ENCODE peak calls at places on chromosomes 4 and X, in nine cellular contexts. M, E, D, H, K, R, A, J and G are unnamed samples. For H3K4me1 and H3K27me3, the result is how much of the 10 kb centered on the place peaks cover.

GRCh38 chr4:172649143-172649542 is 519.5 kb upstream of the GALNT7 start:
- DNase-seq in M (no peak), E (no peak), D (no peak), H (no peak), K (no peak), R (no peak), A (no peak), J (no peak), G (no peak)

GRCh38 chrX:132648870-132649269 is 160.0 kb upstream of the MBNL3 start:
- DNase-seq in M (no peak), E (no peak), D (no peak), H (no peak), K (no peak), R (no peak), A (no peak), J (no peak), G (no peak)

GRCh38 chr4:38993683-38994082 is 38.5 kb downstream of the TMEM156 start:
- DNase-seq in M (no peak), E (no peak), D (no peak), H (no peak), K (no peak), R (no peak), A (no peak), J (no peak), G (no peak)

GRCh38 chrX:123736333-123736921 is 3.6 kb upstream of the THOC2 start:
- DNase-seq in M (no peak), E (no peak), D (no peak), H (no peak), K (no peak), R (no peak), A (no peak), J (no peak), G (no peak)

GRCh38 chr4:174278467-174278866 is 5.0 kb downstream of the FBXO8 start:
- DNase-seq in M (no peak), E (no peak), D (no peak), H (no peak), K (no peak), R (no peak), A (no peak), J (no peak), G (no peak)

GRCh38 chrX:49029876-49030275 is 13.3 kb downstream of the TFE3 start:
- DNase-seq in M (no peak), E (peak), D (no peak), H (no peak), K (peak), R (no peak), A (no peak), J (no peak), G (no peak)

GRCh38 chr4:1215347-1216075 is 33.4 kb downstream of the CTBP1 start:
- DNase-seq in M (no peak), E (no peak), D (no peak), H (peak), K (no peak), R (no peak), A (no peak), J (no peak), G (no peak)

GRCh38 chr4:47668810-47669408 is 169.0 kb downstream of the CORIN start:
- DNase-seq in M (no peak), E (no peak), D (no peak), H (no peak), K (no peak), R (peak), A (no peak), J (peak), G (no peak)

GRCh38 chr4:38676986-38677385 is 13.0 kb downstream of the KLF3 start:
- DNase-seq in M (no peak), E (no peak), D (no peak), H (no peak), K (no peak), R (no peak), A (no peak), J (no peak), G (no peak)

GRCh38 chrX:120274145-120274544 is 23.5 kb downstream of the ZBTB33 start:
- DNase-seq in M (no peak), E (no peak), D (no peak), H (no peak), K (no peak), R (no peak), A (no peak), J (no peak), G (no peak)

GRCh38 chr4:44257461-44257860 is 191.1 kb downstream of the KCTD8 start:
- DNase-seq in M (no peak), E (no peak), D (no peak), H (peak), K (no peak), R (no peak), A (no peak), J (no peak), G (no peak)

GRCh38 chrX:117990438-117990837 is 126.2 kb downstream of the KLHL13 start:
- DNase-seq in M (no peak), E (no peak), D (no peak), H (no peak), K (no peak), R (no peak), A (no peak), J (no peak), G (no peak)

GRCh38 chr4:180630012-180630411 is 1613.2 kb upstream of the TENM3 start:
- DNase-seq in M (no peak), E (no peak), D (no peak), H (no peak), K (no peak), R (no peak), A (no peak), J (no peak), G (no peak)

GRCh38 chr4:83109480-83110221 is 4.9 kb downstream of the PLAC8 start:
- DNase-seq in M (no peak), E (peak), D (peak), H (peak), K (no peak), R (peak), A (peak), J (peak), G (no peak)

GRCh38 chr4:54423066-54423465 is 194.0 kb downstream of the PDGFRA start:
- DNase-seq in M (no peak), E (no peak), D (no peak), H (no peak), K (no peak), R (no peak), A (no peak), J (no peak), G (no peak)

GRCh38 chr4:126701756-126702155 is 931.0 kb upstream of the INTU start:
- DNase-seq in M (no peak), E (no peak), D (peak), H (peak), K (no peak), R (no peak), A (no peak), J (no peak), G (no peak)

GRCh38 chrX:71181558-71181909 is 36.9 kb downstream of the NLGN3 start:
- DNase-seq in M (no peak), E (peak), D (no peak), H (peak), K (no peak), R (peak), A (no peak), J (no peak), G (no peak)

GRCh38 chr4:10106421-10107039 is 10.1 kb downstream of the WDR1 start:
- DNase-seq in M (peak), E (no peak), D (no peak), H (peak), K (peak), R (peak), A (peak), J (no peak), G (peak)

GRCh38 chrX:53290441-53291041 is 9.2 kb upstream of the IQSEC2 start:
- DNase-seq in M (no peak), E (no peak), D (no peak), H (no peak), K (no peak), R (no peak), A (no peak), J (no peak), G (no peak)

GRCh38 chrX:109749207-109749606 is 16.1 kb upstream of the ACSL4 start:
- DNase-seq in M (no peak), E (no peak), D (no peak), H (no peak), K (no peak), R (no peak), A (no peak), J (no peak), G (no peak)

GRCh38 chr4:121200795-121201472 is 36.8 kb upstream of the TNIP3 start:
- DNase-seq in M (no peak), E (no peak), D (no peak), H (no peak), K (no peak), R (no peak), A (no peak), J (no peak), G (no peak)

GRCh38 chrX:42290608-42291007 is 367.3 kb upstream of the CASK start:
- DNase-seq in M (no peak), E (no peak), D (no peak), H (no peak), K (no peak), R (no peak), A (no peak), J (no peak), G (no peak)

GRCh38 chr4:185682236-185682635 is 129.8 kb downstream of the SORBS2 start:
- DNase-seq in M (no peak), E (no peak), D (no peak), H (no peak), K (no peak), R (no peak), A (no peak), J (no peak), G (no peak)

GRCh38 chrX:119726900-119727555 is 31.4 kb upstream of the SOWAHD start:
- DNase-seq in M (no peak), E (no peak), D (no peak), H (no peak), K (no peak), R (no peak), A (no peak), J (peak), G (no peak)

GRCh38 chr4:170339522-170339921 is 249.8 kb upstream of the AADAT start:
- DNase-seq in M (no peak), E (no peak), D (no peak), H (no peak), K (no peak), R (no peak), A (no peak), J (no peak), G (no peak)

GRCh38 chrX:139081965-139082364 is 370.4 kb upstream of the FGF13 start:
- DNase-seq in M (no peak), E (no peak), D (no peak), H (no peak), K (no peak), R (no peak), A (no peak), J (no peak), G (no peak)

GRCh38 chrX:97238632-97239031 is 354.9 kb downstream of the RPA4 start:
- DNase-seq in M (no peak), E (no peak), D (no peak), H (no peak), K (no peak), R (no peak), A (no peak), J (no peak), G (no peak)

GRCh38 chr4:159855731-159856130 is 752.9 kb downstream of the RAPGEF2 start:
- DNase-seq in M (no peak), E (no peak), D (no peak), H (no peak), K (no peak), R (no peak), A (no peak), J (no peak), G (no peak)

GRCh38 chr4:168710353-168710946 is 213.6 kb downstream of the PALLD start:
- DNase-seq in M (no peak), E (no peak), D (no peak), H (peak), K (no peak), R (peak), A (no peak), J (no peak), G (no peak)

GRCh38 chr4:169246957-169247396 is 23.8 kb downstream of the SH3RF1 start:
- DNase-seq in M (no peak), E (no peak), D (no peak), H (no peak), K (no peak), R (no peak), A (no peak), J (no peak), G (no peak)

GRCh38 chr4:4492161-4492847 is 49.5 kb downstream of the STX18 start:
- DNase-seq in M (no peak), E (no peak), D (no peak), H (no peak), K (no peak), R (no peak), A (no peak), J (no peak), G (no peak)

GRCh38 chr4:98939892-98940298 is 11.0 kb upstream of the EIF4E start:
- DNase-seq in M (no peak), E (peak), D (no peak), H (no peak), K (no peak), R (no peak), A (no peak), J (peak), G (no peak)

GRCh38 chrX:44873415-44874270 is 655 bp downstream of the KDM6A start:
- DNase-seq in M (peak), E (no peak), D (peak), H (peak), K (no peak), R (peak), A (peak), J (peak), G (peak)

GRCh38 chr4:112312610-112313239 is 15.6 kb downstream of the ALPK1 start:
- DNase-seq in M (no peak), E (no peak), D (no peak), H (no peak), K (no peak), R (no peak), A (no peak), J (no peak), G (no peak)

GRCh38 chr4:174490356-174490969 is 31.8 kb downstream of the HPGD start:
- DNase-seq in M (no peak), E (no peak), D (no peak), H (no peak), K (no peak), R (no peak), A (no peak), J (no peak), G (no peak)

GRCh38 chr4:15513545-15513944 is 43.9 kb downstream of the CC2D2A start:
- DNase-seq in M (no peak), E (no peak), D (no peak), H (no peak), K (no peak), R (no peak), A (no peak), J (no peak), G (no peak)

GRCh38 chrX:1587161-1587560 is 4.2 kb upstream of the AKAP17A start:
- DNase-seq in M (no peak), E (no peak), D (no peak), H (no peak), K (no peak), R (no peak), A (no peak), J (no peak), G (no peak)

GRCh38 chr4:53321151-53321987 is 44.5 kb downstream of the SCFD2 start:
- DNase-seq in M (no peak), E (no peak), D (no peak), H (no peak), K (no peak), R (no peak), A (no peak), J (no peak), G (no peak)

GRCh38 chr4:109079731-109080130 is 222.7 kb downstream of the COL25A1 start:
- DNase-seq in M (no peak), E (no peak), D (no peak), H (no peak), K (no peak), R (no peak), A (no peak), J (no peak), G (no peak)

GRCh38 chr4:187606581-187606980 is 389.0 kb upstream of the ZFP42 start:
- DNase-seq in M (no peak), E (peak), D (no peak), H (no peak), K (no peak), R (peak), A (no peak), J (peak), G (peak)

GRCh38 chrX:13123247-13123856 is 78.9 kb upstream of the FAM9C start:
- DNase-seq in M (no peak), E (no peak), D (no peak), H (no peak), K (no peak), R (no peak), A (no peak), J (no peak), G (no peak)

GRCh38 chrX:13126785-13127184 is 82.4 kb upstream of the FAM9C start:
- DNase-seq in M (no peak), E (no peak), D (no peak), H (no peak), K (no peak), R (no peak), A (no peak), J (no peak), G (no peak)

GRCh38 chrX:13123857-13124345 is 79.5 kb upstream of the FAM9C start:
- DNase-seq in M (no peak), E (no peak), D (no peak), H (peak), K (no peak), R (no peak), A (no peak), J (peak), G (no peak)

GRCh38 chrX:13128104-13128503 is 83.7 kb upstream of the FAM9C start:
- DNase-seq in M (no peak), E (no peak), D (no peak), H (no peak), K (no peak), R (no peak), A (no peak), J (no peak), G (no peak)

GRCh38 chrX:13125188-13125587 is 80.8 kb upstream of the FAM9C start:
- DNase-seq in M (no peak), E (no peak), D (no peak), H (no peak), K (no peak), R (no peak), A (no peak), J (no peak), G (no peak)
- H3K27ac ChIP-seq in M (peak), E (no peak), D (no peak), H (peak), K (no peak), R (no peak), A (no peak), J (no peak), G (peak)

DNA sequence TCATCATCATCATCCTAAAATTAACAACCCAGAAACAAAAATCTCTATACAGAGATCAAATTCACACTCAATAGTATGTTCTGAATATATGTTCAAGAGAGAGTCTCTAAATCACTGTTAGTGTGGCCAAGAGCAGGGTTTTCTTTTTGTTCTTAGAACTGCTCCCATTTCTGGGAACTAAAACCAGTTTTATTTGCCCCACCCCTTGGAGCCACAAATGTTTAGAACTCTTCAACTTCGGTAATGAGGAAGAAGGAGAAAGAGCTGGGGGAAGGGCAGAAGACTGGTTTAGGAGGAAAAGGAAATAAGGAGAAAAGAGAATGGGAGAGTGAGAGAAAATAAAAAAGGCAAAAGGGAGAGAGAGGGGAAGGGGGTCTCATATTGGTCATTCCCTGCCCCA is 32.3 kb downstream of the CYBB start:
- DNase-seq in M (no peak), E (no peak), D (no peak), H (no peak), K (no peak), R (no peak), A (no peak), J (no peak), G (no peak)
- H3K4me1 ChIP-seq in M (under half), E (under half), D (under half), H (under half), K (under half), R (under half), A (under half), J (under half), G (under half)

DNA sequence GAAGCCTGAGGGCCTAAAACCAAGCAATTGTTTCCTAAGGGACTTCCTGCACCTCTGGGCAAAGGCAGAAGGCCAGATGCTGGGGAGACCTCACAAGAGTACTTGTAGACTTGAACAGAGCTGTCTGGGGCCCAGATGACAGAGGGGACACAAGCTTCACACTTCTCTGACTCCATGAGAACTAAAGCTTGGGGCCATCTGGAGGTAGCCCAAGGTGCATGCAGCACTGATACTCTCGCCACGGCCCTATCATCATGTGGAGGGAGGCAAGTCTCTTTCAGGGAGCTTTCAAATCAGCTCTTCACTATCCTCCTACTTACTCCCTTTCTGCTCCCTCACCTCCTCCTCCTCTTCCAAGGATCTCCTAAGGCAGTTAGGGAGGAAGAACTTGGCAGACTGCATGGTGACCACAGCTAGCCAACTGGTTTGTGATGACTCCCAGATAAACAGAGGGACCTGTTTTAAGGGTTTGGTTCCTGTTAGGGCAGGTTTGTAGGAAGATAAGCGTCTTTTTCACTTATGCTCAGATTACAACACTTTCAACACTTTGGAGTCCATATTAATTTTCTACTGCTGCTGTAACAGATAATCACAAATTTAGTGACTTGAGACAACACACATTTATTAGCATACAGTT is 23.8 kb downstream of the MSL3 start:
- DNase-seq in M (no peak), E (no peak), D (no peak), H (no peak), K (no peak), R (no peak), A (no peak), J (no peak), G (no peak)
- H3K27me3 ChIP-seq in M (under half), E (under half), D (under half), H (under half), K (under half), R (under half), A (under half), J (under half), G (under half)

GRCh38 chr4:138788857-138789256 is 226.7 kb upstream of the NOCT start:
- DNase-seq in M (no peak), E (no peak), D (no peak), H (no peak), K (no peak), R (no peak), A (no peak), J (no peak), G (no peak)
- H3K27ac ChIP-seq in M (no peak), E (no peak), D (no peak), H (no peak), K (no peak), R (no peak), A (no peak), J (no peak), G (no peak)

DNA sequence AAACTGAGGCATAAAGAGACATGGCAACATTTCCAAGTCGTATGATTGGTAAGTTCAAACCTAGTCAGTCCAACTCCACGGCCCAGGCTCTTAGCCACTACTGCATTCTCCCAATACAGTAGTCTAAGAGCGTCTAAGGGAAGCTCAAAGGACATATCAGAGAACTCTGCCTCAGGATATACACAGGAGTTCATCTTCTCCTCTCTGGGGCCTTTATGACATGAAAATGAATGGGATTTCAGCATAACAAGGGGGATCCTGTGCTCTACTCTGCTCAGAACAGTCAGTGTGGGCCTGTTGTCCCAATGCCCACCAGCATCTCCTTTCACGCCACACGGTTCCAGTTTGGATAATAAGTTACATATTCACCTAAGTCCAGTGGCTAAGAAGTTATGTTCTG is 4.2 kb downstream of the GASK1B start:
- DNase-seq in M (no peak), E (no peak), D (no peak), H (no peak), K (no peak), R (no peak), A (no peak), J (no peak), G (no peak)
- H3K4me1 ChIP-seq in M (half or more), E (under half), D (half or more), H (under half), K (under half), R (under half), A (under half), J (under half), G (half or more)

DNA sequence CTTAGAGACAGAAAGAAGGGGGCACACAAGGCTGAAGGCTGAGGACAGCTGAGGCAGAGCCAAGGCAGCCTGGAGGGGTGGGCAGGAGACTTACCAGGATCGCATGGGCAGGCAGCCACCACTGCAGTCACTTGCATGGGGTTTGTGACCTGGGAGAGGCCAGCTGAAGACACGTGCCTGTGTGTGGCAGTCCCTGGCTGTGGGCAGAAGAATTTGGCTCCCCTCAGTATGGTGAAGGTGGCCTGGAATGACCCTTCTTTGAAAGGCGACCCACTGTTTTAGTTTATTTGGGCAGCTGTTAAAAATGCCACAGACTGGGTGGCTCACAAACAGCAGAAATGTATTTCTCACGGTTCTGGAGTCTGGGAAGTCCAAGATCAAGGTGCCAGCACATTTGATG is 22.1 kb upstream of the SLC34A2 start:
- DNase-seq in M (no peak), E (no peak), D (no peak), H (no peak), K (no peak), R (no peak), A (no peak), J (no peak), G (no peak)
- H3K27me3 ChIP-seq in M (under half), E (under half), D (under half), H (under half), K (under half), R (under half), A (under half), J (under half), G (under half)